ENCODE peak calls at places on chromosomes 1 and 21, in ten cellular contexts. C is OCI-LY7; P is CD4-positive, alpha-beta memory T cell; K is psoas muscle; Q is ovary; X is ascending aorta; T is SJSA1; F is esophagus squamous epithelium; J is K562; D is fibroblast of lung. Y is an unnamed sample. For H3K4me1, the result is how much of the 10 kb centered on the place peaks cover.

GRCh38 chr21:23881783-23882182 is 1725.5 kb downstream of the MRPL39 start:
- DNase-seq in C (no peak), P (no peak), K (no peak), Q (no peak), X (no peak), T (no peak), F (no peak), J (no peak), D (no peak), Y (no peak)

GRCh38 chr1:225131869-225132268 is 202.4 kb downstream of the DNAH14 start:
- DNase-seq in C (no peak), P (no peak), K (no peak), Q (no peak), X (no peak), T (no peak), F (no peak), J (no peak), D (no peak), Y (no peak)

GRCh38 chr21:44957901-44958451 is 18.1 kb downstream of the SLX9 start:
- DNase-seq in C (no peak), P (no peak), K (no peak), Q (no peak), X (no peak), T (no peak), F (no peak), J (no peak), D (no peak), Y (no peak)

GRCh38 chr1:181391297-181391905 is 91.9 kb upstream of the CACNA1E start:
- DNase-seq in C (no peak), P (no peak), K (no peak), Q (no peak), X (no peak), T (no peak), F (no peak), J (no peak), D (no peak), Y (no peak)

GRCh38 chr1:53508991-53509663 is 49.9 kb downstream of the DMRTB1 start:
- DNase-seq in C (no peak), P (no peak), K (no peak), Q (no peak), X (no peak), T (no peak), F (no peak), J (no peak), D (peak), Y (no peak)

GRCh38 chr1:205598841-205599666 is 32.8 kb downstream of the ELK4 start:
- DNase-seq in C (no peak), P (no peak), K (peak), Q (peak), X (peak), T (no peak), F (no peak), J (no peak), D (peak), Y (no peak)

GRCh38 chr1:43954036-43954435 is 7.3 kb downstream of the IPO13 start:
- DNase-seq in C (no peak), P (no peak), K (no peak), Q (no peak), X (no peak), T (no peak), F (no peak), J (no peak), D (no peak), Y (no peak)

GRCh38 chr1:17839641-17840196 is 84.6 kb downstream of the ACTL8 start:
- DNase-seq in C (no peak), P (no peak), K (no peak), Q (no peak), X (no peak), T (no peak), F (no peak), J (no peak), D (no peak), Y (no peak)

GRCh38 chr1:234628099-234628498 is 18.1 kb upstream of the IRF2BP2 start:
- DNase-seq in C (no peak), P (no peak), K (no peak), Q (no peak), X (no peak), T (peak), F (no peak), J (no peak), D (peak), Y (no peak)

GRCh38 chr1:170701962-170702361 is 38.0 kb downstream of the PRRX1 start:
- DNase-seq in C (no peak), P (no peak), K (no peak), Q (no peak), X (no peak), T (no peak), F (no peak), J (no peak), D (no peak), Y (no peak)

GRCh38 chr1:170698711-170699275 is 34.9 kb downstream of the PRRX1 start:
- DNase-seq in C (no peak), P (no peak), K (no peak), Q (no peak), X (no peak), T (no peak), F (no peak), J (no peak), D (peak), Y (no peak)

GRCh38 chr1:170698301-170698700 is 34.4 kb downstream of the PRRX1 start:
- DNase-seq in C (no peak), P (no peak), K (no peak), Q (no peak), X (no peak), T (no peak), F (no peak), J (no peak), D (no peak), Y (no peak)

GRCh38 chr1:170699696-170700095 is 35.8 kb downstream of the PRRX1 start:
- DNase-seq in C (no peak), P (no peak), K (no peak), Q (no peak), X (no peak), T (no peak), F (no peak), J (no peak), D (no peak), Y (no peak)

GRCh38 chr1:170700842-170701305 is 36.9 kb downstream of the PRRX1 start:
- DNase-seq in C (no peak), P (no peak), K (no peak), Q (no peak), X (no peak), T (no peak), F (no peak), J (no peak), D (peak), Y (no peak)
- H3K4me1 ChIP-seq in C (under half), P (under half), K (half or more), Q (under half), X (half or more), T (under half), F (under half), J (under half), D (under half), Y (under half)

DNA sequence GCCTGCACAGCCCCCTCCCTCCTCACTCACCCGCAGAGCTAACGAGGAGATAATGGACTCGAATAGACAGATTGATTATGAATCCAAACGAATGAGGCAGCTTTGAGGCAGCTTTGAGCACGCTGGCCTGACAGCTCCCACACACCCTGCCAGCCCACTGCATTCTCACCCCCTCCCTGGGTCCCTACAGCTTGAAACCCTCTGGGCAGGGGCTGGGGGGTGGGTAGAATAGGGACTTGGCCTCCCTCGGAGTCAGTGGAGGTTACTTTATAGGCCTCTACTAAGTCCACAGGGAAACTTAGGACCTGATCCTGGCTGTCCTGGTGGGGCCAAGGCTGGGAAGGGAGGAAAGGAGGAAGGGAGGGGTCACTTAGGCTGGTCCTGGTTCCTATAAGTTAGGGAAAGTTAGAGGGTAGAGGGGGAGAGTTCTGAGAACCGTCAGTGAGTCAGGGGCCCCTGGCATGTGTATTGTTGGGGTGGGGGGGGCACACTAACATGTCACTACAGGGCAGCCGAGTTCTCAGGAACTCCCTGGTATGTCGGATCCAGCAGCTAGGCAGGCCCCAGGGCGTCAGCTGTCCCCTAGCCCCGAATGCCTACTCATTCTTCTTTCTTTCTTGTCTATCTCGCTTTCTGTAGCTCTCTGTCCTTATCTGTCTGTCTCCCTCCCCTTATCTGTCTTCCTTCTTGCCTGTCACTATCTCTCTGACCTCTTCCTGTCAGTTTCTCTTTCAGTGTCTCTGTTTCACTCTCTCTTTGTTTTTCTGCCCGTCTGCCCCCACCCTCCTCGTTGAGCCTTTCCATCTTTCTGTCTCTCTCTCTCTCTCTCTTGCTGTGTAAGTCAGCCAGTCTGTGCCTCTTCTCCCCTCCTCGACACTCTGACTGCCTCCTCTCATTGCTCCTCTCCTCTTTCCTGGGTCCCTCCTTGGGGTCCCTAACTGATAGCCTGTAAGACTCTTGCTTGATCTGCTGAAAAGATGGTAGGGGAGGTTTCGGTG is 2.2 kb downstream of the NTRK1 start:
- DNase-seq in C (no peak), P (no peak), K (no peak), Q (no peak), X (no peak), T (no peak), F (no peak), J (peak), D (no peak), Y (no peak)
- H3K4me1 ChIP-seq in C (under half), P (under half), K (under half), Q (under half), X (under half), T (under half), F (under half), J (half or more), D (under half), Y (under half)

DNA sequence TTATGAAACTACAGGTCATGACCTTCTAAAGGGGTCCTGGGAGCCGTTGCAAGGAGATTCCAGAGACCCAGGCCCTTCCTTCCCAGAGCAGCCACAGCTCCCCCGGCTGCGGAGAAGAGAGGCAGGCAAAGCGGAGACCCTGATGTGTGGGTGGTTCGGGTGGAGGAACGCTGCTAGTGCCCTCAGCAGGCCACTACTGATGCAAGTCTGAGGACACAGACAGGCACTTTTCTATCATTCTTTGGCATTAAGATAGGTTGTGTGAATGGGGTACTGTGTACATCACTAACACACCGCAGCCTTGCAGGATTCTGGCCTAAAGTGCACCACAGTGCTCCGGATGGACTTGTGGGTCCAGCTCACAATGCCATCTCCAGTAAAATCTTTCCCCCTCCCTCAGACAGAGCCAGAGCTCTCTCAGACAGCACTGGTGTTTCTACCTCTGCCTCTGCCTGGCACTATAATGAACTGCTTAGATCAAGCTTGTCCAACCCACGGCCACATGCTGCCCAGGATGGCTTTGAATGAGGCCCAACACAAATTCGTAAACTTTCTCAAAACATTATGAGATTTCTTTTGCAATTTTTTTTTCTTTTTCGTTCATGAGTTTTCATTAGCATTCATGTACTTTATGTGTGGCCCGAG is 121.4 kb downstream of the TGFBR3 start:
- DNase-seq in C (no peak), P (no peak), K (no peak), Q (no peak), X (peak), T (no peak), F (no peak), J (peak), D (no peak), Y (no peak)
- H3K4me1 ChIP-seq in C (under half), P (under half), K (under half), Q (under half), X (under half), T (under half), F (under half), J (half or more), D (under half), Y (under half)

DNA sequence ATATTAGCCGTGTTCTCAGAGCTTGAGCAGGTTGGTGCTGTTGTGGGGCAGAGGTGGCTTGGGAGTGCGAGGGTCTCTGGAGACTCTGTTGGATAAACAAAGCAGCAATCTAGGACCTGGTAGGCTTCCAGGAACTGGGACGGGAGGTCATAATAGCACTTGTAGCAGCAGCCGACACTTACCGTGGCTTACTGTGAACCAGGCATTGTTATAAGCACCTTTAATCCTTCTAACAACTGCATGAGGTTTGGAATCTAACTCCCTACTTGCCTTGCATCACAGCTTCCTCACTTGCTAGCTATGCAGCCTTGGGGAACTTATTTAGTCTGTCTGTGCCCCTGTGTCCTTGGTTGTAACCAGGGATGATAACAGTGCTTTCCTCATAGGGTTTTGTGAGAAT is 94.9 kb downstream of the NAV1 start:
- DNase-seq in C (no peak), P (no peak), K (no peak), Q (no peak), X (no peak), T (no peak), F (no peak), J (no peak), D (peak), Y (no peak)
- H3K4me1 ChIP-seq in C (under half), P (under half), K (under half), Q (under half), X (under half), T (under half), F (under half), J (under half), D (half or more), Y (under half)

Y was measured in suprapubic skin.